ENCODE peak calls at places on chromosomes 3 and 15, in eight cellular contexts. E is iPS-NIHi11; C is stimulated activated CD8-positive, alpha-beta memory T cell treated with anti-CD3 and anti-CD28 coated beads, Interleukin-4, amount 100 ng/mL, for 48 hours; A is fibroblast of the conjunctiva; P is central memory CD8-positive, alpha-beta T cell; F is tibial nerve; N is activated T-helper 1 cell treated with anti-CD3 and anti-CD28 coated beads, Interleukin-2, amount 50 U/mL, for 16 hours; B is left lung. D is an unnamed sample.

GRCh38 chr3:74546426-74546825 is 68.0 kb downstream of the CNTN3 start:
- DNase-seq in E (no peak), C (no peak), A (no peak), P (no peak), F (no peak), N (no peak), B (no peak), D (no peak)

GRCh38 chr3:70561796-70562195 is 249.4 kb upstream of the MDFIC2 start:
- DNase-seq in E (no peak), C (no peak), A (no peak), P (no peak), F (no peak), N (no peak), B (no peak), D (no peak)

GRCh38 chr15:89888214-89888804 is 5.5 kb downstream of the AP3S2 start:
- DNase-seq in E (no peak), C (no peak), A (peak; percentile 69), P (no peak), F (no peak), N (no peak), B (no peak), D (peak; percentile 79)

GRCh38 chr3:46742992-46743391 is 25.3 kb upstream of the PRSS50 start:
- DNase-seq in E (peak; percentile 49), C (no peak), A (no peak), P (no peak), F (no peak), N (no peak), B (no peak), D (no peak)

GRCh38 chr3:101850327-101851048 is 1.2 kb downstream of the NFKBIZ start:
- DNase-seq in E (no peak), C (peak; percentile 60), A (no peak), P (peak; percentile 55), F (no peak), N (no peak), B (no peak), D (peak; percentile 69)

GRCh38 chr3:153756816-153757215 is 364.4 kb upstream of the ARHGEF26 start:
- DNase-seq in E (no peak), C (no peak), A (peak; percentile 12), P (no peak), F (no peak), N (no peak), B (no peak), D (no peak)

GRCh38 chr3:61632568-61633175 is 71.3 kb downstream of the PTPRG start:
- DNase-seq in E (no peak), C (no peak), A (peak; percentile 17), P (no peak), F (no peak), N (no peak), B (no peak), D (peak; percentile 48)

GRCh38 chr3:193863657-193864323 is 270.8 kb downstream of the OPA1 start:
- DNase-seq in E (no peak), C (no peak), A (no peak), P (no peak), F (no peak), N (no peak), B (no peak), D (no peak)

GRCh38 chr3:4271834-4272233 is 31.3 kb upstream of the SETMAR start:
- DNase-seq in E (peak; percentile 39), C (no peak), A (peak; percentile 29), P (no peak), F (no peak), N (no peak), B (no peak), D (peak; percentile 40)

GRCh38 chr15:25775317-25775912 is 87.7 kb downstream of the ATP10A start:
- DNase-seq in E (peak; percentile 49), C (no peak), A (peak; percentile 44), P (no peak), F (no peak), N (no peak), B (peak; percentile 33), D (peak; percentile 5)

GRCh38 chr15:78990278-78990677 is 45.4 kb upstream of the CTSH start:
- DNase-seq in E (no peak), C (no peak), A (no peak), P (no peak), F (no peak), N (no peak), B (no peak), D (no peak)